ENCODE peak calls at places on chromosomes 4 and X, in six cellular contexts. C, M, H, B, E and Z are unnamed samples. For H3K4me1 and H3K27me3, the result is how much of the 10 kb centered on the place peaks cover.

GRCh38 chr4:22553560-22553959 is 37.7 kb upstream of the ADGRA3 start:
- DNase-seq in C (no peak), M (no peak), H (no peak), B (no peak), E (no peak), Z (no peak)

GRCh38 chrX:118495061-118495921 is at the start of gene DOCK11:
- DNase-seq in C (peak), M (peak), H (peak), B (peak), E (peak), Z (peak)

GRCh38 chr4:154560824-154561231 is 2.0 kb upstream of the FGB start:
- DNase-seq in C (no peak), M (peak), H (no peak), B (no peak), E (no peak), Z (no peak)

GRCh38 chr4:1402021-1402515 is 4.2 kb downstream of the NKX1-1 start:
- DNase-seq in C (no peak), M (no peak), H (no peak), B (peak), E (peak), Z (no peak)

GRCh38 chr4:92021788-92022187 is 282.0 kb upstream of the GRID2 start:
- DNase-seq in C (no peak), M (no peak), H (no peak), B (no peak), E (no peak), Z (no peak)

GRCh38 chr4:104938624-104939023 is 208.1 kb upstream of the TET2 start:
- DNase-seq in C (no peak), M (no peak), H (no peak), B (no peak), E (no peak), Z (no peak)

GRCh38 chrX:40871385-40872082 is 136.2 kb upstream of the MED14 start:
- DNase-seq in C (no peak), M (peak), H (no peak), B (no peak), E (no peak), Z (no peak)

GRCh38 chr4:5524451-5524850 is 183.9 kb downstream of the EVC2 start:
- DNase-seq in C (no peak), M (no peak), H (no peak), B (peak), E (no peak), Z (no peak)

GRCh38 chr4:151418385-151418784 is 9.4 kb downstream of the FHIP1A start:
- DNase-seq in C (no peak), M (peak), H (no peak), B (no peak), E (no peak), Z (no peak)

GRCh38 chrX:128928636-128929035 is 594.7 kb downstream of the SMARCA1 start:
- DNase-seq in C (no peak), M (no peak), H (no peak), B (no peak), E (no peak), Z (no peak)

GRCh38 chrX:130623508-130623907 is 221.7 kb downstream of the RBMX2 start:
- DNase-seq in C (no peak), M (no peak), H (no peak), B (no peak), E (no peak), Z (no peak)

GRCh38 chr4:3045500-3045850 is 28.9 kb downstream of the HTT-AS start:
- DNase-seq in C (peak), M (peak), H (peak), B (no peak), E (peak), Z (peak)

GRCh38 chr4:75686346-75686745 is 13.1 kb upstream of the G3BP2 start:
- DNase-seq in C (no peak), M (no peak), H (peak), B (no peak), E (no peak), Z (no peak)

GRCh38 chr4:121648518-121648917 is 48.3 kb downstream of the ANXA5 start:
- DNase-seq in C (no peak), M (no peak), H (no peak), B (no peak), E (no peak), Z (no peak)

GRCh38 chr4:112279882-112280315 is 5.8 kb downstream of the TIFA start:
- DNase-seq in C (no peak), M (peak), H (no peak), B (no peak), E (no peak), Z (no peak)

GRCh38 chr4:184000457-184001395 is 95.6 kb downstream of the STOX2 start:
- DNase-seq in C (no peak), M (no peak), H (no peak), B (no peak), E (no peak), Z (no peak)

GRCh38 chr4:184003433-184003832 is 98.3 kb downstream of the STOX2 start:
- DNase-seq in C (no peak), M (no peak), H (no peak), B (no peak), E (no peak), Z (no peak)

GRCh38 chr4:183996868-183997267 is 91.8 kb downstream of the STOX2 start:
- DNase-seq in C (no peak), M (peak), H (no peak), B (no peak), E (no peak), Z (no peak)

GRCh38 chr4:183995489-183996049 is 90.5 kb downstream of the STOX2 start:
- DNase-seq in C (no peak), M (peak), H (no peak), B (no peak), E (no peak), Z (no peak)

DNA sequence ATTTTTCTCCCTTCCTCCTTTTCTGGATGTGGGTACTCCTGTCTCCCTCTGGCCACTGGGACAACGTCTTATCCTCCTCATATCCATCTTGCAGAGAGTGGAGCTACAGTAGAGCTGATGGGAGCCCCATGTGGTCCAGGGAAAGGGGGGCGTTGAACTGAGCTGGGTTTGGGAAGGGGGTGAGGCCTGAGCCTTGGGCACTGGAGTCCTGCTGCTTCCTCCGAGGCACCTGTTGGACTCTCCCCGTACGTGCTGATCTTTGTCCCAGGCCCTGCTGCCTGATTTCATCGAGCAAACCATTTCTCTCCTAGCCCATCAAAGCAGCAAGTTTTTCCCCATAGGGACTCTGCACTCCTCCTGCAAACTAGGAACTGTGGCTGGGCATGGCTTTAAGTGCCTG is 94.3 kb downstream of the STOX2 start:
- DNase-seq in C (no peak), M (no peak), H (no peak), B (no peak), E (no peak), Z (no peak)
- H3K4me1 ChIP-seq in C (under half), M (under half), H (under half), B (under half), E (under half), Z (under half)

DNA sequence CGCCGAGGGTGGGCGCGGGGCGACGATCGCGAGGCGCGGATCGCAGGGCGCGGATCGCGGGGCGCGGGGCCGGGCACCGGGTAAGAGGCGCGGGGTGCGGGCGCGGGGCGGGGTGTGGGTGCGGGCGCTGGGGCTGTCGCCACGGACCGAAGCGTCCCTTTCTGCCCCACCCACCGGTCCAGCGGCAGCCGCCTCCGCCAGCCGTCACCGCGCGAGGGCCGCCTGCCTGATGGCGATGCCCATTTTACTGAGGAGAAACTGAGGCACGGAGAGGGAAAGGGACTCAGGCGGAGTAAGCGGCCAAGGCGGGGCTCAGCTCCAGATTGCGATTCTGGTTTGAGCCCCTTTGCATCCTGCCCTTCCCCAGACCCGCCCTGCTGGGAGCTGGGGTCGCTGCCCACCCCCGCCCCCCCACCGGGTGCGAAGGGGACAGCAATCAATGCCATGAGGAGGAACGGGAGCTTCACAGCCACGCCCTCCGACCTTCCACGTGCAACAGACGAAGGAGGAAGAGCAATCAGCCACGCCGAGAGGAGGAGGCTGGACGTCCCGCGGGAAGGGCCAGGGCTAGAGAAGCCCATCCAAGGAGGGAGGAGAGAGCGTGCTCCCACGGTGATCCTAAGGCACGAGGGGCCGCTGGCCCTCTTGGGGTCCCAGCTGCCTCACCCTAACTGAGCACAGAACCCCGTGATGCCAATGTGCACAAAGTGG is 10.9 kb upstream of the MAN2B2 start:
- DNase-seq in C (no peak), M (no peak), H (no peak), B (no peak), E (no peak), Z (no peak)
- H3K27me3 ChIP-seq in C (under half), M (half or more), H (under half), B (under half), E (under half), Z (under half)

GRCh38 chr4:173519130-173520101 is 10.6 kb downstream of the HAND2 start:
- DNase-seq in C (no peak), M (no peak), H (no peak), B (no peak), E (no peak), Z (no peak)

GRCh38 chr4:173522160-173522873 is 7.7 kb downstream of the HAND2 start:
- DNase-seq in C (no peak), M (peak), H (no peak), B (peak), E (no peak), Z (peak)

GRCh38 chr4:173520921-173521473 is 9.0 kb downstream of the HAND2 start:
- DNase-seq in C (no peak), M (no peak), H (no peak), B (no peak), E (no peak), Z (no peak)

GRCh38 chr4:173522874-173523395 is 7.1 kb downstream of the HAND2 start:
- DNase-seq in C (no peak), M (no peak), H (no peak), B (no peak), E (no peak), Z (no peak)

DNA sequence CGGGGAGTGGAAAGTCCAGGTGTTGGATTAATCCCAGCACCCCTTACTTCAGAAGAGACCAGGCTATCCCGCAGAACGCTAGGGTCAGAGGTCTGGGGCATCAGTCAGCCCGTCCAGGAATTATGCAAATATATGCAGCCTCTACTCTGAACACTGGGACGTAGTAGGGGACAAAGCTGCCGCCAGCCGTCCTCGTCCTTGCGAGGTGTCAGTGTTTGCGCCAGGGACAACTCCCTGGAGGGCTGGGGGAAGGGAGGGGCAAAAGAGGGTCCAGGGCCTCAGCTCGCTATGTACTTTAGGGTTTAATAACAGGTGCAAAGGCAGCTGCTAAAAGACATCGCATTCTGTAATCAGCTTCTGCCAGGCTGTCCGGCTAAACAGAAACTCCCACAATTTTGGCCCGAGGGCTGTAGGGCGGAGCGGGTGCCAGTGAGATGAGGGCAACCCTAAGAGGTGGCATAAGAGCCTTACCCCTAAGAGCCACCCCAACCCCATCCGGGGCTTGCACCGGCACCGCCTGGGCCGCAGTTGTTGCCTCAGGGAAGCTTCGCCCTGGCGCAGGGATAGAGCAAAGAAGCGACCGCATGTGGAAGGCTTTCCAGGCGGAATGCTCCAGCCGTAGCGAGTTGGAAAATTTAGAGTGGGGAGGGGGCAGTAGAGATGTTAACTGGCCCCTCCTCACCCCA is 8.4 kb downstream of the HAND2 start:
- DNase-seq in C (no peak), M (no peak), H (no peak), B (no peak), E (no peak), Z (peak)
- H3K4me1 ChIP-seq in C (under half), M (under half), H (under half), B (under half), E (under half), Z (under half)

GRCh38 chrX:10158279-10158939 is 1.6 kb downstream of the CLCN4 start:
- DNase-seq in C (no peak), M (no peak), H (no peak), B (peak), E (peak), Z (no peak)
- H3K27me3 ChIP-seq in C (under half), M (under half), H (under half), B (under half), E (under half), Z (under half)